ENCODE peak calls at places on chromosomes 1 and 21, in six cellular contexts. L is AG09309, T is keratinocyte, E is tibial artery, Z is left ventricle myocardium inferior, C is fibroblast of the aortic adventitia. V is an unnamed sample.

GRCh38 chr21:42456457-42456856 is 39.6 kb downstream of the RSPH1 start:
- DNase-seq in L (no peak), T (no peak), E (no peak), Z (no peak), C (no peak), V (peak; percentile 62)

GRCh38 chr1:117815926-117816325 is 113.5 kb downstream of the GDAP2 start:
- DNase-seq in L (no peak), T (no peak), E (no peak), Z (no peak), C (no peak), V (no peak)

GRCh38 chr1:220910021-220910420 is 30.8 kb downstream of the HLX start:
- DNase-seq in L (no peak), T (no peak), E (no peak), Z (no peak), C (no peak), V (no peak)

GRCh38 chr1:201568859-201569294 is 29.9 kb downstream of the NAV1 start:
- DNase-seq in L (no peak), T (no peak), E (no peak), Z (no peak), C (no peak), V (peak; percentile 66)

GRCh38 chr1:107530543-107530942 is 389.7 kb downstream of the NTNG1 start:
- DNase-seq in L (peak; percentile 31), T (no peak), E (no peak), Z (no peak), C (no peak), V (no peak)

GRCh38 chr21:34875830-34876229 is 173.3 kb downstream of the RUNX1 start:
- DNase-seq in L (no peak), T (no peak), E (no peak), Z (no peak), C (no peak), V (no peak)

GRCh38 chr1:108556501-108556900 is 3.4 kb upstream of the EEIG2 start:
- DNase-seq in L (no peak), T (no peak), E (no peak), Z (no peak), C (no peak), V (no peak)

GRCh38 chr1:42148166-42148565 is 5.0 kb upstream of the GUCA2B start:
- DNase-seq in L (no peak), T (no peak), E (no peak), Z (no peak), C (no peak), V (no peak)

GRCh38 chr1:182355718-182356098 is 35.9 kb downstream of the GLUL start:
- DNase-seq in L (no peak), T (no peak), E (no peak), Z (no peak), C (no peak), V (no peak)

GRCh38 chr1:54153548-54154439 is 994 bp upstream of the CDCP2 start:
- DNase-seq in L (peak; percentile 54), T (no peak), E (peak; percentile 90), Z (peak; percentile 47), C (peak; percentile 88), V (peak; percentile 47)

GRCh38 chr1:100445565-100445964 is 92.4 kb upstream of the GPR88 start:
- DNase-seq in L (no peak), T (no peak), E (no peak), Z (no peak), C (no peak), V (no peak)

GRCh38 chr1:4653796-4654715 is at the start of gene AJAP1:
- DNase-seq in L (no peak), T (no peak), E (no peak), Z (no peak), C (no peak), V (no peak)

GRCh38 chr21:41653944-41654625 is 112.8 kb downstream of the RIPK4 start:
- DNase-seq in L (peak; percentile 55), T (no peak), E (peak; percentile 48), Z (no peak), C (peak; percentile 90), V (no peak)

GRCh38 chr1:223091928-223092327 is 51.1 kb downstream of the TLR5 start:
- DNase-seq in L (no peak), T (no peak), E (no peak), Z (no peak), C (no peak), V (no peak)

GRCh38 chr1:23578997-23579363 is 19.7 kb upstream of the ID3 start:
- DNase-seq in L (no peak), T (no peak), E (no peak), Z (no peak), C (no peak), V (peak; percentile 45)

DNA sequence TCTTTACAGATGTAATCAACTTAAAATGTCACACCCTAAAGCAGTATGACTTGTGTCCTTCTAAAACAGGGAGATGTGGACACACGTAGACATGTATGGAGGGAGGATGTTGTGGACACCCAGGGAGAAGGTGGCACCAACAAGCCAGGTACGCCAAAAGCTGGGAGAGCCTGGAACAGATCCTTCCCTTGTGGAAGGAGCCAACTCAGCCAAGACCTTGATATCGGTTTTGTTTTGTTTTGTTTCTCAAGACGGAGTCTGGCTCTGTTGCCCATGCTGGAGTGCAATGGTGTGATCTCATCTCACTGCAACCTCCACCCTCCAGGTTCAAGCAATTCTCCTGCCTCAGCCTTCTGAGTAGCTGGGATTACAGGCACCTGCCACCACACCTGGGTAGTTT is 45.6 kb downstream of the CHAF1B start:
- DNase-seq in L (no peak), T (no peak), E (no peak), Z (no peak), C (peak; percentile 68), V (no peak)
- H3K4me3 ChIP-seq in L (peak overlapping the region; percentile 42), T (peak overlapping the region; percentile 29), E (peak overlapping the region; percentile 28), Z (peak overlapping the region; percentile 56), C (peak overlapping the region; percentile 60), V (no peak overlapping the region)

GRCh38 chr1:65422241-65423203 is 2.1 kb downstream of the LEPR start:
- DNase-seq in L (no peak), T (peak; percentile 60), E (no peak), Z (no peak), C (no peak), V (no peak)
- H3K4me3 ChIP-seq in L (peak overlapping the region; percentile 96), T (peak overlapping the region; percentile 87), E (peak overlapping the region; percentile 75), Z (peak overlapping the region; percentile 94), C (peak overlapping the region; percentile 84), V (no peak overlapping the region)

GRCh38 chr1:21930629-21931170 is 6.4 kb downstream of the HSPG2 start:
- DNase-seq in L (no peak), T (no peak), E (no peak), Z (no peak), C (no peak), V (no peak)
- H3K4me3 ChIP-seq in L (no peak overlapping the region), T (no peak overlapping the region), E (peak overlapping the region; percentile 11), Z (peak overlapping the region; percentile 75), C (no peak overlapping the region), V (no peak overlapping the region)

GRCh38 chr1:91791691-91792392 is 94.1 kb downstream of the TGFBR3 start:
- DNase-seq in L (no peak), T (no peak), E (no peak), Z (no peak), C (no peak), V (no peak)
- H3K4me3 ChIP-seq in L (no peak overlapping the region), T (no peak overlapping the region), E (no peak overlapping the region), Z (no peak overlapping the region), C (no peak overlapping the region), V (no peak overlapping the region)

GRCh38 chr1:227788279-227789041 is 27.0 kb upstream of the PRSS38 start:
- DNase-seq in L (no peak), T (no peak), E (peak; percentile 87), Z (no peak), C (no peak), V (peak; percentile 96)

GRCh38 chr1:227785094-227785811 is 30.2 kb upstream of the PRSS38 start:
- DNase-seq in L (no peak), T (no peak), E (no peak), Z (no peak), C (no peak), V (no peak)

GRCh38 chr1:227785812-227786608 is 29.5 kb upstream of the PRSS38 start:
- DNase-seq in L (no peak), T (no peak), E (no peak), Z (no peak), C (no peak), V (no peak)

GRCh38 chr1:227787513-227788278 is 27.8 kb upstream of the PRSS38 start:
- DNase-seq in L (peak; percentile 60), T (peak; percentile 90), E (peak; percentile 95), Z (peak; percentile 93), C (peak; percentile 92), V (peak; percentile 98)

GRCh38 chr1:227786673-227787512 is 28.6 kb upstream of the PRSS38 start:
- DNase-seq in L (no peak), T (no peak), E (no peak), Z (no peak), C (no peak), V (peak; percentile 88)
- H3K4me3 ChIP-seq in L (peak overlapping the region; percentile 58), T (peak overlapping the region; percentile 58), E (peak overlapping the region; percentile 78), Z (peak overlapping the region; percentile 73), C (peak overlapping the region; percentile 72), V (peak overlapping the region; percentile 77)